ENCODE peak calls at places on chromosomes 12 and 14, in six cellular contexts. X, W, V, J, P and H are unnamed samples.

GRCh38 chr14:30020271-30020670 is 92.6 kb upstream of the PRKD1 start:
- DNase-seq in X (no peak), W (no peak), V (no peak), J (no peak), P (no peak), H (no peak)

GRCh38 chr12:47397664-47398281 is 308.1 kb downstream of the RPAP3 start:
- DNase-seq in X (no peak), W (no peak), V (no peak), J (peak), P (peak), H (no peak)

GRCh38 chr12:5768171-5768879 is 176.7 kb downstream of the ANO2 start:
- DNase-seq in X (no peak), W (no peak), V (no peak), J (no peak), P (no peak), H (no peak)

GRCh38 chr12:130579231-130579630 is 136.9 kb downstream of the RIMBP2 start:
- DNase-seq in X (no peak), W (no peak), V (no peak), J (no peak), P (no peak), H (no peak)

GRCh38 chr12:100913872-100914600 is 119.5 kb downstream of the ANO4 start:
- DNase-seq in X (no peak), W (no peak), V (no peak), J (no peak), P (peak), H (no peak)

GRCh38 chr12:59041241-59042121 is 121.2 kb upstream of the LRIG3 start:
- DNase-seq in X (no peak), W (no peak), V (no peak), J (peak), P (peak), H (peak)

GRCh38 chr14:53711205-53711604 is 245.4 kb downstream of the BMP4 start:
- DNase-seq in X (no peak), W (no peak), V (no peak), J (no peak), P (no peak), H (no peak)

GRCh38 chr12:42918387-42918786 is 328.8 kb upstream of the PRICKLE1 start:
- DNase-seq in X (no peak), W (no peak), V (no peak), J (no peak), P (peak), H (no peak)

GRCh38 chr12:106085213-106085612 is 53.5 kb downstream of the NUAK1 start:
- DNase-seq in X (no peak), W (no peak), V (no peak), J (no peak), P (peak), H (no peak)

GRCh38 chr14:26191123-26191522 is 406.7 kb downstream of the NOVA1 start:
- DNase-seq in X (no peak), W (no peak), V (no peak), J (no peak), P (peak), H (no peak)

GRCh38 chr12:15601210-15601800 is 187.9 kb downstream of the EPS8 start:
- DNase-seq in X (no peak), W (no peak), V (no peak), J (no peak), P (peak), H (no peak)

GRCh38 chr14:23449314-23449713 is 13.9 kb upstream of the MYH7 start:
- DNase-seq in X (no peak), W (no peak), V (no peak), J (no peak), P (no peak), H (no peak)

GRCh38 chr14:50741571-50741970 is 73.5 kb upstream of the SAV1 start:
- DNase-seq in X (no peak), W (no peak), V (no peak), J (peak), P (peak), H (no peak)

GRCh38 chr14:50785506-50786063 is 45.4 kb downstream of the NIN start:
- DNase-seq in X (no peak), W (no peak), V (no peak), J (no peak), P (no peak), H (no peak)

GRCh38 chr14:75657331-75657730 is 3.3 kb downstream of the ERG28 start:
- DNase-seq in X (no peak), W (no peak), V (no peak), J (no peak), P (no peak), H (no peak)